ENCODE peak calls at places on chromosome 13, in seven cellular contexts. One of them, this sample, is unnamed.

GRCh38 chr13:47639716-47640447 is 361.2 kb downstream of the SUCLA2 start:
- DNase-seq in NB4: no peak
- DNase-seq in omental fat pad: no peak
- DNase-seq in cardiac muscle cell: no peak
- DNase-seq in fibroblast of mammary gland: peak; percentile 35
- DNase-seq in choroid plexus epithelial cell: peak; percentile 16
- DNase-seq in cardiac fibroblast: no peak
- DNase-seq in this sample: no peak

GRCh38 chr13:33125821-33126570 is 109.8 kb downstream of the KL start:
- DNase-seq in NB4: no peak
- DNase-seq in omental fat pad: no peak
- DNase-seq in cardiac muscle cell: peak; percentile 96
- DNase-seq in fibroblast of mammary gland: peak; percentile 99
- DNase-seq in choroid plexus epithelial cell: peak; percentile 99
- DNase-seq in cardiac fibroblast: peak; percentile 95
- DNase-seq in this sample: no peak

GRCh38 chr13:100291626-100292025 is 202.7 kb downstream of the PCCA start:
- DNase-seq in NB4: no peak
- DNase-seq in omental fat pad: no peak
- DNase-seq in cardiac muscle cell: no peak
- DNase-seq in fibroblast of mammary gland: no peak
- DNase-seq in choroid plexus epithelial cell: no peak
- DNase-seq in cardiac fibroblast: no peak
- DNase-seq in this sample: no peak

GRCh38 chr13:73220966-73221720 is 162.3 kb downstream of the KLF5 start:
- DNase-seq in NB4: peak; percentile 53
- DNase-seq in omental fat pad: no peak
- DNase-seq in cardiac muscle cell: no peak
- DNase-seq in fibroblast of mammary gland: no peak
- DNase-seq in choroid plexus epithelial cell: no peak
- DNase-seq in cardiac fibroblast: no peak
- DNase-seq in this sample: no peak

GRCh38 chr13:19581675-19582074 is 20.3 kb upstream of the TPTE2 start:
- DNase-seq in NB4: no peak
- DNase-seq in omental fat pad: no peak
- DNase-seq in cardiac muscle cell: no peak
- DNase-seq in fibroblast of mammary gland: no peak
- DNase-seq in choroid plexus epithelial cell: no peak
- DNase-seq in cardiac fibroblast: no peak
- DNase-seq in this sample: no peak

GRCh38 chr13:74922963-74923362 is 559.0 kb downstream of the TBC1D4 start:
- DNase-seq in NB4: no peak
- DNase-seq in omental fat pad: no peak
- DNase-seq in cardiac muscle cell: no peak
- DNase-seq in fibroblast of mammary gland: no peak
- DNase-seq in choroid plexus epithelial cell: no peak
- DNase-seq in cardiac fibroblast: no peak
- DNase-seq in this sample: no peak

GRCh38 chr13:91169641-91170040 is 177.8 kb upstream of the MIR17HG start:
- DNase-seq in NB4: no peak
- DNase-seq in omental fat pad: no peak
- DNase-seq in cardiac muscle cell: no peak
- DNase-seq in fibroblast of mammary gland: no peak
- DNase-seq in choroid plexus epithelial cell: no peak
- DNase-seq in cardiac fibroblast: no peak
- DNase-seq in this sample: no peak

GRCh38 chr13:42574435-42575311 is 721 bp downstream of the TNFSF11 start:
- DNase-seq in NB4: no peak
- DNase-seq in omental fat pad: no peak
- DNase-seq in cardiac muscle cell: peak; percentile 3
- DNase-seq in fibroblast of mammary gland: no peak
- DNase-seq in choroid plexus epithelial cell: peak; percentile 30
- DNase-seq in cardiac fibroblast: no peak
- DNase-seq in this sample: no peak

GRCh38 chr13:50081899-50082425 is 66.7 kb downstream of the KCNRG start:
- DNase-seq in NB4: peak; percentile 99
- DNase-seq in omental fat pad: peak; percentile 88
- DNase-seq in cardiac muscle cell: peak; percentile 99
- DNase-seq in fibroblast of mammary gland: peak; percentile 98
- DNase-seq in choroid plexus epithelial cell: peak; percentile 99
- DNase-seq in cardiac fibroblast: peak; percentile 99
- DNase-seq in this sample: peak; percentile 51

GRCh38 chr13:25046274-25046984 is 49.5 kb upstream of the PABPC3 start:
- DNase-seq in NB4: no peak
- DNase-seq in omental fat pad: no peak
- DNase-seq in cardiac muscle cell: no peak
- DNase-seq in fibroblast of mammary gland: no peak
- DNase-seq in choroid plexus epithelial cell: no peak
- DNase-seq in cardiac fibroblast: no peak
- DNase-seq in this sample: no peak

GRCh38 chr13:36214163-36214921 is at the start of gene SOHLH2:
- DNase-seq in NB4: no peak
- DNase-seq in omental fat pad: no peak
- DNase-seq in cardiac muscle cell: no peak
- DNase-seq in fibroblast of mammary gland: no peak
- DNase-seq in choroid plexus epithelial cell: no peak
- DNase-seq in cardiac fibroblast: no peak
- DNase-seq in this sample: no peak

GRCh38 chr13:24187185-24187584 is 26.7 kb downstream of the SPATA13 start:
- DNase-seq in NB4: peak; percentile 58
- DNase-seq in omental fat pad: no peak
- DNase-seq in cardiac muscle cell: peak; percentile 39
- DNase-seq in fibroblast of mammary gland: peak; percentile 58
- DNase-seq in choroid plexus epithelial cell: peak; percentile 46
- DNase-seq in cardiac fibroblast: no peak
- DNase-seq in this sample: no peak

GRCh38 chr13:101785858-101786257 is 333.4 kb downstream of the ITGBL1 start:
- DNase-seq in NB4: peak; percentile 36
- DNase-seq in omental fat pad: no peak
- DNase-seq in cardiac muscle cell: no peak
- DNase-seq in fibroblast of mammary gland: peak; percentile 28
- DNase-seq in choroid plexus epithelial cell: peak; percentile 76
- DNase-seq in cardiac fibroblast: peak; percentile 0
- DNase-seq in this sample: no peak

GRCh38 chr13:51271528-51272070 is 49.4 kb downstream of the FAM124A start:
- DNase-seq in NB4: no peak
- DNase-seq in omental fat pad: no peak
- DNase-seq in cardiac muscle cell: no peak
- DNase-seq in fibroblast of mammary gland: peak; percentile 69
- DNase-seq in choroid plexus epithelial cell: no peak
- DNase-seq in cardiac fibroblast: peak; percentile 17
- DNase-seq in this sample: no peak

GRCh38 chr13:46687810-46688209 is 109.2 kb downstream of the ESD start:
- DNase-seq in NB4: peak; percentile 70
- DNase-seq in omental fat pad: no peak
- DNase-seq in cardiac muscle cell: peak; percentile 69
- DNase-seq in fibroblast of mammary gland: peak; percentile 46
- DNase-seq in choroid plexus epithelial cell: peak; percentile 72
- DNase-seq in cardiac fibroblast: peak; percentile 64
- DNase-seq in this sample: no peak

GRCh38 chr13:78621086-78621485 is 17.7 kb upstream of the POU4F1 start:
- DNase-seq in NB4: no peak
- DNase-seq in omental fat pad: no peak
- DNase-seq in cardiac muscle cell: no peak
- DNase-seq in fibroblast of mammary gland: no peak
- DNase-seq in choroid plexus epithelial cell: no peak
- DNase-seq in cardiac fibroblast: no peak
- DNase-seq in this sample: no peak

GRCh38 chr13:46530084-46530935 is 22.7 kb upstream of the LRCH1 start:
- DNase-seq in NB4: peak; percentile 8
- DNase-seq in omental fat pad: no peak
- DNase-seq in cardiac muscle cell: peak; percentile 56
- DNase-seq in fibroblast of mammary gland: peak; percentile 55
- DNase-seq in choroid plexus epithelial cell: peak; percentile 27
- DNase-seq in cardiac fibroblast: peak; percentile 33
- DNase-seq in this sample: no peak

GRCh38 chr13:56932104-56932503 is 208.6 kb upstream of the PRR20A start:
- DNase-seq in NB4: no peak
- DNase-seq in omental fat pad: no peak
- DNase-seq in cardiac muscle cell: no peak
- DNase-seq in fibroblast of mammary gland: no peak
- DNase-seq in choroid plexus epithelial cell: no peak
- DNase-seq in cardiac fibroblast: no peak
- DNase-seq in this sample: no peak

GRCh38 chr13:77036294-77036693 is 9.3 kb upstream of the FBXL3 start:
- DNase-seq in NB4: no peak
- DNase-seq in omental fat pad: no peak
- DNase-seq in cardiac muscle cell: no peak
- DNase-seq in fibroblast of mammary gland: no peak
- DNase-seq in choroid plexus epithelial cell: no peak
- DNase-seq in cardiac fibroblast: no peak
- DNase-seq in this sample: no peak

GRCh38 chr13:102309110-102309509 is 92.7 kb downstream of the FGF14 start:
- DNase-seq in NB4: no peak
- DNase-seq in omental fat pad: no peak
- DNase-seq in cardiac muscle cell: no peak
- DNase-seq in fibroblast of mammary gland: no peak
- DNase-seq in choroid plexus epithelial cell: peak; percentile 23
- DNase-seq in cardiac fibroblast: no peak
- DNase-seq in this sample: no peak

GRCh38 chr13:100954430-100955361 is 280.1 kb upstream of the TMTC4 start:
- DNase-seq in NB4: no peak
- DNase-seq in omental fat pad: no peak
- DNase-seq in cardiac muscle cell: no peak
- DNase-seq in fibroblast of mammary gland: peak; percentile 6
- DNase-seq in choroid plexus epithelial cell: peak; percentile 20
- DNase-seq in cardiac fibroblast: no peak
- DNase-seq in this sample: no peak

GRCh38 chr13:52950436-52950960 is 78.1 kb upstream of the OLFM4 start:
- DNase-seq in NB4: no peak
- DNase-seq in omental fat pad: no peak
- DNase-seq in cardiac muscle cell: no peak
- DNase-seq in fibroblast of mammary gland: no peak
- DNase-seq in choroid plexus epithelial cell: no peak
- DNase-seq in cardiac fibroblast: no peak
- DNase-seq in this sample: no peak

GRCh38 chr13:94050039-94050438 is 429.4 kb downstream of the DCT start:
- DNase-seq in NB4: no peak
- DNase-seq in omental fat pad: no peak
- DNase-seq in cardiac muscle cell: no peak
- DNase-seq in fibroblast of mammary gland: no peak
- DNase-seq in choroid plexus epithelial cell: no peak
- DNase-seq in cardiac fibroblast: no peak
- DNase-seq in this sample: no peak

GRCh38 chr13:99256283-99256682 is 1.9 kb downstream of the GPR18 start:
- DNase-seq in NB4: no peak
- DNase-seq in omental fat pad: no peak
- DNase-seq in cardiac muscle cell: no peak
- DNase-seq in fibroblast of mammary gland: no peak
- DNase-seq in choroid plexus epithelial cell: peak; percentile 5
- DNase-seq in cardiac fibroblast: no peak
- DNase-seq in this sample: no peak
- TF ChIP-seq CTCF in NB4: no peak
- TF ChIP-seq CTCF in omental fat pad: no peak
- TF ChIP-seq CTCF in cardiac muscle cell: no peak
- TF ChIP-seq CTCF in fibroblast of mammary gland: no peak
- TF ChIP-seq CTCF in choroid plexus epithelial cell: no peak
- TF ChIP-seq CTCF in cardiac fibroblast: no peak
- TF ChIP-seq CTCF in this sample: no peak

DNA sequence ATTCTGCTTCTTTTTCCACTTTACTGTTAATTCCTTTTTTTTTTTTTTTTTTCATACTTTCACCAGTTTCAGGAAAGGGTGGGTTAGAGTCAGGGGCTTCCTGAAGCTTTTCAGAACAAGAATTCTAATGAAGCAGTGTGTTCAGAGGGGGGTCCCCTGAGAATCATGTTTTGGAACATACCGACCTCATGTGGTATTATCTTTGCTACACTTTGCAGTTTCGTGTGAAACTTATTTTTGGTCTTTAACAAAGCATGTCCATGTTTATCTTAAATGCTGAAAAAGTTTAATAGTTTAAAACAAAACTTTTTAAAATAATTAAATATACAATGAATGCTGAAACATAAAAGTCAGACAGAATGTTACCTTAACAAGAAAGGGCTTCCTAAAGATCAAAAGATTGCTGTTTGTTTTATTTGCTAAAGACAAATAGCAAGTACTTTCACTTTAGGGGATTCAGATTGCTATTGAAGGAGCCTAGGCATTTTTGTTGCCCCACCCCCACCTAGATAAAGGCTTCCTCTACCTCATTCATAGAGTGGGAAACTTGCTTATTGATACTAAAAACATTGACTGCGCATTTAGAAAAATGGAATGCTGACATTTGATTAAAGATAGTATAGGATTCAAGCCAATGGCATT is 21.1 kb upstream of the POMP start:
- DNase-seq in NB4: no peak
- DNase-seq in omental fat pad: no peak
- DNase-seq in cardiac muscle cell: no peak
- DNase-seq in fibroblast of mammary gland: no peak
- DNase-seq in choroid plexus epithelial cell: peak; percentile 55
- DNase-seq in cardiac fibroblast: no peak
- DNase-seq in this sample: no peak
- TF ChIP-seq CTCF in NB4: no peak
- TF ChIP-seq CTCF in omental fat pad: no peak
- TF ChIP-seq CTCF in cardiac muscle cell: no peak
- TF ChIP-seq CTCF in fibroblast of mammary gland: no peak
- TF ChIP-seq CTCF in choroid plexus epithelial cell: no peak
- TF ChIP-seq CTCF in cardiac fibroblast: no peak
- TF ChIP-seq CTCF in this sample: no peak

GRCh38 chr13:55307909-55308308 is 1832.8 kb upstream of the PRR20A start:
- DNase-seq in NB4: no peak
- DNase-seq in omental fat pad: no peak
- DNase-seq in cardiac muscle cell: no peak
- DNase-seq in fibroblast of mammary gland: no peak
- DNase-seq in choroid plexus epithelial cell: no peak
- DNase-seq in cardiac fibroblast: no peak
- DNase-seq in this sample: no peak
- TF ChIP-seq CTCF in NB4: no peak
- TF ChIP-seq CTCF in omental fat pad: no peak
- TF ChIP-seq CTCF in cardiac muscle cell: no peak
- TF ChIP-seq CTCF in fibroblast of mammary gland: no peak
- TF ChIP-seq CTCF in choroid plexus epithelial cell: no peak
- TF ChIP-seq CTCF in cardiac fibroblast: no peak
- TF ChIP-seq CTCF in this sample: no peak

GRCh38 chr13:95301947-95302386 is 716 bp upstream of the ABCC4 start:
- DNase-seq in NB4: no peak
- DNase-seq in omental fat pad: no peak
- DNase-seq in cardiac muscle cell: peak; percentile 14
- DNase-seq in fibroblast of mammary gland: no peak
- DNase-seq in choroid plexus epithelial cell: no peak
- DNase-seq in cardiac fibroblast: peak; percentile 44
- DNase-seq in this sample: no peak

GRCh38 chr13:95298169-95298940 is 2.9 kb downstream of the ABCC4 start:
- DNase-seq in NB4: no peak
- DNase-seq in omental fat pad: no peak
- DNase-seq in cardiac muscle cell: no peak
- DNase-seq in fibroblast of mammary gland: no peak
- DNase-seq in choroid plexus epithelial cell: no peak
- DNase-seq in cardiac fibroblast: no peak
- DNase-seq in this sample: no peak

GRCh38 chr13:95298971-95299627 is 2.2 kb downstream of the ABCC4 start:
- DNase-seq in NB4: peak; percentile 13
- DNase-seq in omental fat pad: no peak
- DNase-seq in cardiac muscle cell: peak; percentile 65
- DNase-seq in fibroblast of mammary gland: peak; percentile 90
- DNase-seq in choroid plexus epithelial cell: peak; percentile 90
- DNase-seq in cardiac fibroblast: peak; percentile 72
- DNase-seq in this sample: no peak

GRCh38 chr13:95301135-95301946 is at the start of gene ABCC4:
- DNase-seq in NB4: peak; percentile 79
- DNase-seq in omental fat pad: no peak
- DNase-seq in cardiac muscle cell: peak; percentile 77
- DNase-seq in fibroblast of mammary gland: peak; percentile 62
- DNase-seq in choroid plexus epithelial cell: peak; percentile 59
- DNase-seq in cardiac fibroblast: peak; percentile 73
- DNase-seq in this sample: peak; percentile 43

GRCh38 chr13:95300625-95301134 is 571 bp downstream of the ABCC4 start:
- DNase-seq in NB4: peak; percentile 66
- DNase-seq in omental fat pad: no peak
- DNase-seq in cardiac muscle cell: peak; percentile 38
- DNase-seq in fibroblast of mammary gland: peak; percentile 57
- DNase-seq in choroid plexus epithelial cell: peak; percentile 35
- DNase-seq in cardiac fibroblast: peak; percentile 57
- DNase-seq in this sample: peak; percentile 37
- TF ChIP-seq CTCF in NB4: peak; percentile 5
- TF ChIP-seq CTCF in omental fat pad: no peak
- TF ChIP-seq CTCF in cardiac muscle cell: peak; percentile 21
- TF ChIP-seq CTCF in fibroblast of mammary gland: no peak
- TF ChIP-seq CTCF in choroid plexus epithelial cell: peak; percentile 27
- TF ChIP-seq CTCF in cardiac fibroblast: no peak
- TF ChIP-seq CTCF in this sample: no peak

This sample was measured in D721Med.